ENCODE peak calls at places on chromosomes 11 and 22, in seven cellular contexts. C, T, J, I, K, U and P are unnamed samples.
A peak's percentile ranks its signal among the peaks of the same experiment; 100 is the strongest.

GRCh38 chr11:14075679-14076078 is 113.2 kb downstream of the SPON1 start:
- DNase-seq in C (no peak), T (no peak), J (no peak), I (no peak), K (no peak), U (no peak), P (no peak)

GRCh38 chr11:34652191-34652958 is 31.5 kb downstream of the EHF start:
- DNase-seq in C (no peak), T (no peak), J (no peak), I (no peak), K (no peak), U (no peak), P (no peak)

GRCh38 chr11:41201156-41201555 is 258.3 kb downstream of the LRRC4C start:
- DNase-seq in C (no peak), T (peak; percentile 26), J (no peak), I (no peak), K (no peak), U (no peak), P (no peak)

GRCh38 chr22:48492371-48493320 is 1335.0 kb downstream of the BRD1 start:
- DNase-seq in C (peak; percentile 61), T (peak; percentile 74), J (peak; percentile 84), I (peak; percentile 82), K (peak; percentile 63), U (no peak), P (peak; percentile 46)

GRCh38 chr11:123203471-123203870 is 8.4 kb upstream of the CLMP start:
- DNase-seq in C (no peak), T (no peak), J (no peak), I (no peak), K (no peak), U (no peak), P (no peak)

GRCh38 chr11:13278620-13279486 is 1.3 kb downstream of the BMAL1 start:
- DNase-seq in C (no peak), T (no peak), J (no peak), I (no peak), K (no peak), U (no peak), P (no peak)

GRCh38 chr11:126585388-126586302 is 230.2 kb downstream of the ST3GAL4 start:
- DNase-seq in C (no peak), T (no peak), J (peak; percentile 92), I (peak; percentile 87), K (peak; percentile 86), U (no peak), P (peak; percentile 82)

GRCh38 chr11:92779746-92780145 is 189.7 kb upstream of the MTNR1B start:
- DNase-seq in C (no peak), T (no peak), J (no peak), I (no peak), K (no peak), U (no peak), P (no peak)

GRCh38 chr11:77101043-77101537 is 1.6 kb upstream of the OMP start:
- DNase-seq in C (no peak), T (peak; percentile 14), J (peak; percentile 37), I (no peak), K (no peak), U (no peak), P (no peak)

GRCh38 chr22:27888310-27888709 is 30.7 kb downstream of the PITPNB start:
- DNase-seq in C (no peak), T (no peak), J (no peak), I (no peak), K (no peak), U (no peak), P (no peak)

GRCh38 chr22:21818487-21819182 is 48.8 kb downstream of the MAPK1 start:
- DNase-seq in C (no peak), T (no peak), J (no peak), I (no peak), K (no peak), U (no peak), P (no peak)

GRCh38 chr11:91085985-91086384 is 863.1 kb upstream of the CHORDC1 start:
- DNase-seq in C (no peak), T (no peak), J (peak; percentile 9), I (no peak), K (no peak), U (no peak), P (no peak)

GRCh38 chr11:103636232-103636631 is 400.2 kb upstream of the DDI1 start:
- DNase-seq in C (no peak), T (no peak), J (no peak), I (no peak), K (no peak), U (no peak), P (no peak)

GRCh38 chr22:23381661-23382427 is 198.2 kb downstream of the IGLL1 start:
- DNase-seq in C (no peak), T (no peak), J (no peak), I (no peak), K (no peak), U (no peak), P (no peak)

GRCh38 chr22:34841911-34842310 is 224.0 kb upstream of the ISX start:
- DNase-seq in C (no peak), T (no peak), J (peak; percentile 11), I (no peak), K (no peak), U (no peak), P (no peak)

GRCh38 chr11:44974402-44975000 is 23.8 kb upstream of the TP53I11 start:
- DNase-seq in C (no peak), T (no peak), J (no peak), I (no peak), K (no peak), U (no peak), P (no peak)

GRCh38 chr11:44977493-44977984 is 26.9 kb upstream of the TP53I11 start:
- DNase-seq in C (no peak), T (no peak), J (no peak), I (no peak), K (no peak), U (no peak), P (no peak)

GRCh38 chr11:44978961-44979331 is 28.3 kb upstream of the TP53I11 start:
- DNase-seq in C (peak; percentile 82), T (no peak), J (no peak), I (no peak), K (no peak), U (no peak), P (no peak)

GRCh38 chr11:44978279-44978960 is 27.7 kb upstream of the TP53I11 start:
- DNase-seq in C (no peak), T (no peak), J (no peak), I (no peak), K (no peak), U (no peak), P (no peak)

DNA sequence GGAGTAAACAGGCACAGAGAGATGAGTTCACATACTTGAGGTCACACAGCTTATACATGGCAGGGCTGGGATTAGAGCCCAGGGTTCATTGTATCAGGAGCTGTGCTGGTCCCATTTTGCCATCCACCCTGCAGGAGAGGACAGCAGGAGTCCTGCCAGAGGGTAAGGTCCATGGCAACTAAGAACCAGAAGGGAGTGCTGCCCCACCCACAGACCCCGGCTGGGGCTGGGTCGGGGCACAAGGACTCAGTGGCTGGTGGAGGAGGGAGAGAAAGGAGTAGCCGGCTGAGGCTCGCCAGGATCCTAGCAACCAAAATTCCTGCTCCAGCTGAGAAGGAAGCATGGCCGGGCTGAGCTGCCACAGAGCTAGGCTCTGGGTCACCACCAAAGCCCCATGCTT is 25.9 kb upstream of the TP53I11 start:
- DNase-seq in C (no peak), T (no peak), J (no peak), I (no peak), K (no peak), U (no peak), P (no peak)
- H3K4me1 ChIP-seq in C (peaks cover 5% of the 10 kb centered on the region), T (peaks cover 18% of the 10 kb centered on the region), J (no peaks in the 10 kb centered on the region), I (peaks cover 14% of the 10 kb centered on the region), K (peaks cover 28% of the 10 kb centered on the region), U (peaks cover 40% of the 10 kb centered on the region), P (no peaks in the 10 kb centered on the region)

DNA sequence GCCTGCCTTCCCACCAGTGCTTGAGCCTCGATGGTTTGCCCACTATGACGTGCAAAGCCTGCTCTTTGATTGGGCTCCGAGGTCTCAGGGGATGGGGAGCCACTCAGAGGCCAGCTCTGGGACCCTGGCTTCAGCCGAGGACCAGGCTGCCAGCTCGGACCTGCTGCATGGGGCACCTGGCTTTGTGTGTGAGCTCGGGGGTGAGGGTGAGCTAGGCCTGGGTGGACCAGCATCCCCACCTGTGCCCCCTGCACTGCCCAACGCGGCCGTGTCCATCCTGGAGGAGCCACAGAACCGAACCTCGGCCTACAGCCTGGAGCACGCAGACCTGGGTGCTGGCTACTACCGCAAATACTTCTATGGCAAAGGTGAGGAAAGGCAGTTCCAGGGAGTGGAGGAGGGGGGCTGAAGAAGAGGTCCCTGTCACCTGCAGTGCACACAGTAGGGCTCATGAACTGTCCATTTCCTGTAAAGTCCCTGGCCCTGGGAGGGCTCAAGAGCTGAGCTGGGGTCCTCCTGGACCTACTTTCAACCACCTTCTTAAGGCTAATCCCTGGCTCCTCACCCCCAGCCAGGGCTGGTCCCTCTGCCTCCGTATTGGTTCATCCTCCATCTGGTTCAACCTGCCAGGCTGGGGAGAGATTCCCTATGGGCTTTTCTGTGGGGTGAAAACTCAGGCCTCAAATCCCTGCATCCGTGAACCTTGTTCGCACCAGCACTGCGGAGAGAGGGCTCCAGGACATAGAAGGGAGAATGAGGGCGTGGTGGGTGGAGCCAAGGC is 3.5 kb downstream of the SIPA1 start:
- DNase-seq in C (peak; percentile 55), T (no peak), J (no peak), I (no peak), K (no peak), U (no peak), P (no peak)
- H3K4me1 ChIP-seq in C (peaks cover 7% of the 10 kb centered on the region), T (peaks cover 51% of the 10 kb centered on the region), J (peaks cover 13% of the 10 kb centered on the region), I (peaks cover 2% of the 10 kb centered on the region), K (peaks cover 55% of the 10 kb centered on the region), U (peaks cover 62% of the 10 kb centered on the region), P (peaks cover 51% of the 10 kb centered on the region)

GRCh38 chr11:125562430-125562829 is 6.8 kb upstream of the EI24 start:
- DNase-seq in C (no peak), T (no peak), J (no peak), I (no peak), K (no peak), U (no peak), P (no peak)
- H3K4me1 ChIP-seq in C (no peaks in the 10 kb centered on the region), T (no peaks in the 10 kb centered on the region), J (no peaks in the 10 kb centered on the region), I (no peaks in the 10 kb centered on the region), K (no peaks in the 10 kb centered on the region), U (no peaks in the 10 kb centered on the region), P (no peaks in the 10 kb centered on the region)

GRCh38 chr11:60910711-60911366 is 3.1 kb upstream of the TMEM109 start:
- DNase-seq in C (no peak), T (peak; percentile 32), J (no peak), I (no peak), K (no peak), U (no peak), P (no peak)

GRCh38 chr11:60910281-60910687 is 3.7 kb upstream of the TMEM109 start:
- DNase-seq in C (no peak), T (peak; percentile 89), J (no peak), I (no peak), K (no peak), U (no peak), P (no peak)

GRCh38 chr11:60906132-60906972 is at the start of gene PRPF19:
- DNase-seq in C (peak; percentile 98), T (peak; percentile 98), J (peak; percentile 99), I (peak; percentile 99), K (peak; percentile 97), U (peak; percentile 99), P (peak; percentile 95)

GRCh38 chr11:60905551-60906113 is 753 bp downstream of the PRPF19 start:
- DNase-seq in C (no peak), T (peak; percentile 29), J (peak; percentile 33), I (no peak), K (no peak), U (no peak), P (no peak)

DNA sequence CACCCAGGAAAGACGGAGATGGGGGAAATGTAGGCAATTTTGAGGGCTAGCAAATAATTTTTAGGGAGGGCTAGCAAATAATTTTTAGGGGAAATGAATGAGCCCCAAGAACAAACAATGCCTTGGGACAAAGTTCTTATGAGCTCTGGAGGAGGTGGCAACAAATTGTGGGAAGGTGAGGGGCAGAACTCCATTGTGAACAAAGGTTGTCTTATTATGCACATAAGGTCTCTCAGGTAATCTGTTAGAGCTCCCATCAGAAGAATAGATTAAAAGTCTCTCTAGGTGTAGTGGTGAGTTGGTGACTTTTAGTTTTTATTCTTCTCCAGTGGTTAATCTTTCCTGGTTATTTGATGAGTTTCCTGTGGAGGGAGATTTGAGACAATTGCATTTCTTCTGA is 2.4 kb upstream of the PRPF19 start:
- DNase-seq in C (no peak), T (no peak), J (no peak), I (no peak), K (no peak), U (no peak), P (no peak)
- H3K4me1 ChIP-seq in C (peaks cover 3% of the 10 kb centered on the region), T (peaks cover 66% of the 10 kb centered on the region), J (peaks cover 18% of the 10 kb centered on the region), I (peaks cover 4% of the 10 kb centered on the region), K (peaks cover 49% of the 10 kb centered on the region), U (peaks cover 64% of the 10 kb centered on the region), P (peaks cover 30% of the 10 kb centered on the region)